ENCODE peak calls at places on chromosome 2, in seven cellular contexts. G is HFFc6; A is SK-N-SH; J is stimulated activated CD8-positive, alpha-beta memory T cell treated with anti-CD3 and anti-CD28 coated beads, Interleukin-15, amount 100 ng/mL, for 24 hours; R is stimulated activated CD4-positive, alpha-beta T cell treated with anti-CD3 and anti-CD28 coated beads, TNF-alpha, amount 100 ng/mL, for 48 hours; D is GM23338; K is LoVo. U is an unnamed sample.

GRCh38 chr2:8408560-8409460 is 273.0 kb upstream of the ID2 start:
- DNase-seq in G (no peak), A (no peak), J (peak), R (peak), D (no peak), K (no peak), U (no peak)

GRCh38 chr2:195848119-195848899 is 191.3 kb downstream of the SLC39A10 start:
- DNase-seq in G (no peak), A (peak), J (no peak), R (no peak), D (no peak), K (no peak), U (peak)

GRCh38 chr2:143254108-143254507 is 124.9 kb downstream of the ARHGAP15 start:
- DNase-seq in G (no peak), A (no peak), J (no peak), R (no peak), D (no peak), K (no peak), U (no peak)

GRCh38 chr2:232142049-232142448 is 180.5 kb downstream of the DIS3L2 start:
- DNase-seq in G (no peak), A (peak), J (no peak), R (peak), D (peak), K (no peak), U (peak)

GRCh38 chr2:55364189-55365055 is 55.2 kb downstream of the CCDC88A start:
- DNase-seq in G (peak), A (no peak), J (no peak), R (no peak), D (no peak), K (no peak), U (no peak)

GRCh38 chr2:2573205-2573604 is 242.1 kb upstream of the MYT1L start:
- DNase-seq in G (no peak), A (no peak), J (no peak), R (no peak), D (no peak), K (no peak), U (no peak)

GRCh38 chr2:8475349-8476045 is 206.4 kb upstream of the ID2 start:
- DNase-seq in G (no peak), A (no peak), J (no peak), R (no peak), D (peak), K (peak), U (no peak)

GRCh38 chr2:234496835-234497591 is at the start of gene ARL4C:
- DNase-seq in G (peak), A (peak), J (no peak), R (no peak), D (peak), K (peak), U (peak)

GRCh38 chr2:19035238-19035637 is 323.2 kb downstream of the OSR1 start:
- DNase-seq in G (no peak), A (no peak), J (no peak), R (no peak), D (no peak), K (no peak), U (no peak)

GRCh38 chr2:127422631-127423475 is 4.6 kb downstream of the PROC start:
- DNase-seq in G (no peak), A (peak), J (no peak), R (no peak), D (peak), K (peak), U (peak)

GRCh38 chr2:191038241-191038725 is 24.3 kb upstream of the STAT1 start:
- DNase-seq in G (peak), A (no peak), J (no peak), R (no peak), D (no peak), K (no peak), U (no peak)

GRCh38 chr2:70748002-70748779 is 19.8 kb downstream of the ADD2 start:
- DNase-seq in G (no peak), A (no peak), J (no peak), R (no peak), D (peak), K (no peak), U (no peak)

GRCh38 chr2:123128951-123129350 is 896.1 kb upstream of the CNTNAP5 start:
- DNase-seq in G (no peak), A (no peak), J (no peak), R (no peak), D (no peak), K (no peak), U (no peak)

GRCh38 chr2:72439892-72440291 is 292.2 kb upstream of the CYP26B1 start:
- DNase-seq in G (no peak), A (no peak), J (no peak), R (no peak), D (peak), K (no peak), U (no peak)

GRCh38 chr2:45260946-45261345 is 251.7 kb upstream of the SIX2 start:
- DNase-seq in G (no peak), A (no peak), J (no peak), R (no peak), D (no peak), K (no peak), U (no peak)

GRCh38 chr2:535222-535621 is 142.0 kb downstream of the TMEM18 start:
- DNase-seq in G (peak), A (no peak), J (no peak), R (no peak), D (no peak), K (no peak), U (no peak)

GRCh38 chr2:239881561-239882320 is 143.4 kb downstream of the NDUFA10 start:
- DNase-seq in G (no peak), A (peak), J (no peak), R (no peak), D (no peak), K (no peak), U (no peak)

U was measured in SK-N-DZ.